ENCODE peak calls at places on chromosomes 16 and 17, in seven cellular contexts. G is body of pancreas; I is CD4-positive, alpha-beta memory T cell; O is upper lobe of right lung; R is HAP-1; V is aorta; Y is heart right ventricle. B is an unnamed sample. For H3K4me1, H3K27me3 and H3K36me3, the result is how much of the 10 kb centered on the place peaks cover.

GRCh38 chr17:348012-348411 is 4.6 kb downstream of the RPH3AL start:
- DNase-seq in G (no peak), I (no peak), O (no peak), R (no peak), V (no peak), Y (no peak), B (no peak)

GRCh38 chr17:57810740-57811632 is 38.9 kb downstream of the MRPS23 start:
- DNase-seq in G (peak), I (no peak), O (no peak), R (no peak), V (peak), Y (peak), B (no peak)

GRCh38 chr16:75104836-75105235 is 11.7 kb downstream of the LDHD start:
- DNase-seq in G (no peak), I (no peak), O (no peak), R (no peak), V (peak), Y (no peak), B (no peak)

GRCh38 chr16:67279296-67280089 is at the start of gene PLEKHG4:
- DNase-seq in G (peak), I (peak), O (peak), R (peak), V (peak), Y (peak), B (peak)

GRCh38 chr17:82101301-82101715 is 3.3 kb upstream of the FASN start:
- DNase-seq in G (no peak), I (peak), O (no peak), R (peak), V (no peak), Y (no peak), B (no peak)

GRCh38 chr16:69823831-69824563 is 61.9 kb downstream of the WWP2 start:
- DNase-seq in G (peak), I (no peak), O (peak), R (no peak), V (no peak), Y (peak), B (no peak)

GRCh38 chr17:9313346-9313745 is 262.3 kb downstream of the STX8 start:
- DNase-seq in G (no peak), I (no peak), O (no peak), R (no peak), V (no peak), Y (no peak), B (no peak)

GRCh38 chr16:54903047-54903446 is 27.6 kb upstream of the IRX5 start:
- DNase-seq in G (no peak), I (no peak), O (no peak), R (no peak), V (no peak), Y (no peak), B (no peak)

GRCh38 chr17:19313746-19314651 is 48.5 kb downstream of the B9D1 start:
- DNase-seq in G (no peak), I (no peak), O (no peak), R (no peak), V (peak), Y (no peak), B (no peak)

GRCh38 chr16:739560-740458 is 988 bp downstream of the CIAO3 start:
- DNase-seq in G (no peak), I (no peak), O (peak), R (no peak), V (no peak), Y (no peak), B (no peak)

GRCh38 chr17:82227629-82228277 is 1.1 kb upstream of the SLC16A3 start:
- DNase-seq in G (no peak), I (no peak), O (no peak), R (no peak), V (no peak), Y (no peak), B (no peak)

GRCh38 chr16:4370570-4371480 is 823 bp upstream of the VASN start:
- DNase-seq in G (peak), I (no peak), O (no peak), R (no peak), V (peak), Y (peak), B (no peak)

GRCh38 chr17:77861981-77862645 is 96.4 kb upstream of the TNRC6C start:
- DNase-seq in G (no peak), I (no peak), O (peak), R (no peak), V (peak), Y (no peak), B (no peak)

GRCh38 chr17:29291163-29291752 is 2.7 kb downstream of the NUFIP2 start:
- DNase-seq in G (no peak), I (peak), O (no peak), R (peak), V (no peak), Y (peak), B (peak)

GRCh38 chr16:24685539-24686432 is 43.7 kb upstream of the TNRC6A start:
- DNase-seq in G (peak), I (no peak), O (no peak), R (peak), V (peak), Y (peak), B (no peak)

GRCh38 chr17:77372444-77373297 is 231.9 kb downstream of the SEC14L1 start:
- DNase-seq in G (peak), I (peak), O (peak), R (peak), V (peak), Y (peak), B (peak)

GRCh38 chr17:73550561-73550960 is 93.7 kb downstream of the SDK2 start:
- DNase-seq in G (no peak), I (no peak), O (no peak), R (no peak), V (no peak), Y (no peak), B (no peak)

GRCh38 chr16:57628008-57628781 is at the start of gene ADGRG1:
- DNase-seq in G (peak), I (peak), O (no peak), R (peak), V (peak), Y (peak), B (no peak)
- H3K4me1 ChIP-seq in G (half or more), I (under half), O (under half), R (under half), V (under half), Y (under half), B (under half)

GRCh38 chr17:48190871-48191270 is 83.3 kb downstream of the SNX11 start:
- DNase-seq in G (no peak), I (no peak), O (no peak), R (peak), V (no peak), Y (no peak), B (no peak)

GRCh38 chr17:48195910-48196309 is 88.3 kb downstream of the SNX11 start:
- DNase-seq in G (no peak), I (no peak), O (no peak), R (no peak), V (no peak), Y (no peak), B (no peak)

GRCh38 chr17:48194097-48194550 is 86.6 kb downstream of the SNX11 start:
- DNase-seq in G (no peak), I (no peak), O (no peak), R (peak), V (no peak), Y (no peak), B (no peak)

GRCh38 chr17:48191362-48191761 is 83.8 kb downstream of the SNX11 start:
- DNase-seq in G (no peak), I (no peak), O (no peak), R (no peak), V (no peak), Y (no peak), B (no peak)

GRCh38 chr17:48192321-48192731 is 84.8 kb downstream of the SNX11 start:
- DNase-seq in G (no peak), I (no peak), O (no peak), R (peak), V (no peak), Y (no peak), B (no peak)
- H3K27me3 ChIP-seq in G (under half), I (under half), O (under half), R (under half), V (under half), Y (half or more), B (under half)

GRCh38 chr17:1371893-1372590 is 28.0 kb downstream of the YWHAE start:
- DNase-seq in G (no peak), I (no peak), O (no peak), R (no peak), V (peak), Y (no peak), B (no peak)
- H3K36me3 ChIP-seq in G (under half), I (under half), O (under half), R (under half), V (under half), Y (under half), B (under half)

DNA sequence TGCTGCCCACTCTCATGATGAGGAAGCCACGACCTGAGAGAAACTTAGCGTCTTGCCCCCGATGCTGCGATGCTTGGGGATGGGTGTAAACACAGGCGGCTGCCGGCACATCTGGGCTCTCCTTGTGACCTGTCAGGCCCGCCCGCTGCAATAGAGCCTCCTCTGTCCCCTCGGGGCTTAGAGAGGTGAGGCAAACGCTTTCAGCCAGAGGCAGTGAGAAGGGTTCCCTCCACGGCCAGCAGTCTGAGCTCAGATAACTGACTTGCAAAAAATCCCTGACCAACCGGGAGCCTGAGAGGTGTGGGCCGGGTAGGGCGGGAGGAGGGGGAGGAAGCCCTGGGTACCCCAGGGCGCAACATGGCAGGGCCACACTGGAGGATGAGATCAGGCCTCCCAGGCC is 260.6 kb downstream of the C16orf95 start:
- DNase-seq in G (no peak), I (no peak), O (no peak), R (no peak), V (no peak), Y (no peak), B (no peak)
- H3K4me1 ChIP-seq in G (under half), I (under half), O (under half), R (under half), V (under half), Y (under half), B (under half)

DNA sequence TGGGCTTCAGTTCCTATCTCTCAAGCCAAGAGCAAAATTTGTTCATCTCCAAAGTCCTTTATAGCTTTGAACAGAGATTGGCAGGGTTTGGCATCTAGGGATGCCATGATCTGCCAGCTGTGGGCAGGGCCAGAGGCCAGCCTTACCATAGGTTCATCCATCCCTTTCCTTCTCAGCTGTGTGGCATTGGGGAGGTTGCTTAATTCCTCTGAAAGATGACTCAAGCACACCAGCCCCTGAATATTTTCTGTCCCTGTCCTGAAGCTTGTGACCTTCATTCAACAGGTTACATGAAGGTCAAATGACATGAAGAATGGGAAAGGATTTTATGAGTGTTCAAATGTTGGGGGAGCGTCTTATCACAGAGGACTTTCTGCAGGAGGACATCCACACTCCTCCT is 3.4 kb downstream of the MT1G start:
- DNase-seq in G (no peak), I (no peak), O (no peak), R (no peak), V (no peak), Y (no peak), B (no peak)
- H3K27me3 ChIP-seq in G (under half), I (under half), O (half or more), R (under half), V (under half), Y (half or more), B (under half)

GRCh38 chr17:31308372-31308905 is 5.4 kb downstream of the EVI2B start:
- DNase-seq in G (no peak), I (no peak), O (no peak), R (no peak), V (no peak), Y (no peak), B (peak)
- H3K36me3 ChIP-seq in G (under half), I (under half), O (under half), R (under half), V (under half), Y (under half), B (under half)

GRCh38 chr16:87700406-87701065 is 65.2 kb downstream of the KLHDC4 start:
- DNase-seq in G (no peak), I (no peak), O (no peak), R (no peak), V (no peak), Y (no peak), B (no peak)

GRCh38 chr16:87703071-87703470 is 62.7 kb downstream of the KLHDC4 start:
- DNase-seq in G (no peak), I (no peak), O (no peak), R (no peak), V (no peak), Y (no peak), B (no peak)

GRCh38 chr16:87701505-87701921 is 64.3 kb downstream of the KLHDC4 start:
- DNase-seq in G (no peak), I (no peak), O (no peak), R (no peak), V (no peak), Y (no peak), B (no peak)

GRCh38 chr16:87702325-87702811 is 63.4 kb downstream of the KLHDC4 start:
- DNase-seq in G (no peak), I (no peak), O (no peak), R (peak), V (no peak), Y (no peak), B (peak)

DNA sequence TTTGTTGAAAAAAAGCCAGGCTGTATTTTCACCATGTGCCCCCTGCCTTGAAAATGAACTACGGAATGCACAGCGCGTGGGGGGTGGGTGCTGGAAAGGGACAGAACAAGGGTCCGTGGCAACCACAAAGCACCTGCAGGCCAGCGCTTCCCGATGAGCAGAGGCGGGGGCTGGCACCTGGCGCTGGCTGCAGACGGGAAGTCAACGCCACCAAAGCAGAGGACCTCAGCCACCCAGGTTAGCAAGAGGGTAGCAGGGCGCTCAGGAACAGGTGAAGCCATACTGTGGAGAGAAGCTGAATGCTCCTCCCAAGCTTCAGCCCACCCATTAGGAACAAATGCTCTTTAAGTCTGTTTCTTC is 64.7 kb downstream of the KLHDC4 start:
- DNase-seq in G (no peak), I (no peak), O (no peak), R (no peak), V (no peak), Y (no peak), B (no peak)
- H3K4me1 ChIP-seq in G (under half), I (under half), O (under half), R (under half), V (under half), Y (under half), B (under half)

B was measured in naive thymus-derived CD4-positive, alpha-beta T cell.